ENCODE peak calls at places on chromosomes 16 and 17, in eight cellular contexts. One of them, this sample, is unnamed.

GRCh38 chr17:21676281-21677111 is 15.8 kb upstream of the KCNJ18 start:
- DNase-seq in NAMALWA: no peak
- DNase-seq in activated gamma-delta T cell treated with Interleukin-2 at 50 U/mL for 16 hours: no peak
- DNase-seq in RWPE2: peak
- DNase-seq in HT1080: no peak
- DNase-seq in stimulated activated CD4-positive, alpha-beta T cell treated with anti-CD3 and anti-CD28 coated beads, Interleukin-4, amount 100 ng/mL, for 4 hours: no peak
- DNase-seq in kidney glomerular epithelial cell: no peak
- DNase-seq in endodermal cell: no peak
- DNase-seq in this sample: no peak

GRCh38 chr16:89407282-89407924 is 83.0 kb downstream of the ANKRD11 start:
- DNase-seq in endodermal cell: no peak
- DNase-seq in stimulated activated CD4-positive, alpha-beta T cell treated with anti-CD3 and anti-CD28 coated beads, Interleukin-4, amount 100 ng/mL, for 4 hours: no peak
- DNase-seq in kidney glomerular epithelial cell: no peak
- DNase-seq in NAMALWA: no peak
- DNase-seq in activated gamma-delta T cell treated with Interleukin-2 at 50 U/mL for 16 hours: no peak
- DNase-seq in HT1080: no peak
- DNase-seq in RWPE2: no peak
- DNase-seq in this sample: no peak

GRCh38 chr17:69150333-69150732 is 8.6 kb upstream of the ABCA6 start:
- DNase-seq in RWPE2: no peak
- DNase-seq in activated gamma-delta T cell treated with Interleukin-2 at 50 U/mL for 16 hours: no peak
- DNase-seq in NAMALWA: no peak
- DNase-seq in endodermal cell: no peak
- DNase-seq in stimulated activated CD4-positive, alpha-beta T cell treated with anti-CD3 and anti-CD28 coated beads, Interleukin-4, amount 100 ng/mL, for 4 hours: no peak
- DNase-seq in HT1080: no peak
- DNase-seq in kidney glomerular epithelial cell: no peak
- DNase-seq in this sample: no peak

GRCh38 chr16:27330542-27330941 is 16.8 kb downstream of the IL4R start:
- DNase-seq in kidney glomerular epithelial cell: peak
- DNase-seq in RWPE2: no peak
- DNase-seq in activated gamma-delta T cell treated with Interleukin-2 at 50 U/mL for 16 hours: no peak
- DNase-seq in NAMALWA: no peak
- DNase-seq in stimulated activated CD4-positive, alpha-beta T cell treated with anti-CD3 and anti-CD28 coated beads, Interleukin-4, amount 100 ng/mL, for 4 hours: no peak
- DNase-seq in endodermal cell: peak
- DNase-seq in HT1080: no peak
- DNase-seq in this sample: no peak

GRCh38 chr16:67268136-67268579 is 11.2 kb upstream of the PLEKHG4 start:
- DNase-seq in kidney glomerular epithelial cell: peak
- DNase-seq in stimulated activated CD4-positive, alpha-beta T cell treated with anti-CD3 and anti-CD28 coated beads, Interleukin-4, amount 100 ng/mL, for 4 hours: no peak
- DNase-seq in HT1080: peak
- DNase-seq in NAMALWA: no peak
- DNase-seq in activated gamma-delta T cell treated with Interleukin-2 at 50 U/mL for 16 hours: no peak
- DNase-seq in endodermal cell: peak
- DNase-seq in RWPE2: peak
- DNase-seq in this sample: no peak

GRCh38 chr16:5378531-5378930 is 280.9 kb upstream of the EEF2KMT start:
- DNase-seq in HT1080: no peak
- DNase-seq in NAMALWA: no peak
- DNase-seq in RWPE2: no peak
- DNase-seq in stimulated activated CD4-positive, alpha-beta T cell treated with anti-CD3 and anti-CD28 coated beads, Interleukin-4, amount 100 ng/mL, for 4 hours: no peak
- DNase-seq in kidney glomerular epithelial cell: no peak
- DNase-seq in activated gamma-delta T cell treated with Interleukin-2 at 50 U/mL for 16 hours: no peak
- DNase-seq in endodermal cell: no peak
- DNase-seq in this sample: no peak

GRCh38 chr17:51298508-51299371 is 38.4 kb downstream of the UTP18 start:
- DNase-seq in HT1080: no peak
- DNase-seq in activated gamma-delta T cell treated with Interleukin-2 at 50 U/mL for 16 hours: no peak
- DNase-seq in RWPE2: no peak
- DNase-seq in NAMALWA: peak
- DNase-seq in stimulated activated CD4-positive, alpha-beta T cell treated with anti-CD3 and anti-CD28 coated beads, Interleukin-4, amount 100 ng/mL, for 4 hours: no peak
- DNase-seq in kidney glomerular epithelial cell: peak
- DNase-seq in endodermal cell: peak
- DNase-seq in this sample: peak

GRCh38 chr17:58531661-58532554 is 17.5 kb upstream of the MTMR4 start:
- DNase-seq in NAMALWA: peak
- DNase-seq in kidney glomerular epithelial cell: no peak
- DNase-seq in stimulated activated CD4-positive, alpha-beta T cell treated with anti-CD3 and anti-CD28 coated beads, Interleukin-4, amount 100 ng/mL, for 4 hours: peak
- DNase-seq in activated gamma-delta T cell treated with Interleukin-2 at 50 U/mL for 16 hours: peak
- DNase-seq in endodermal cell: peak
- DNase-seq in RWPE2: no peak
- DNase-seq in HT1080: no peak
- DNase-seq in this sample: no peak

GRCh38 chr17:61766520-61766919 is 96.8 kb downstream of the BRIP1 start:
- DNase-seq in HT1080: no peak
- DNase-seq in RWPE2: no peak
- DNase-seq in stimulated activated CD4-positive, alpha-beta T cell treated with anti-CD3 and anti-CD28 coated beads, Interleukin-4, amount 100 ng/mL, for 4 hours: no peak
- DNase-seq in endodermal cell: no peak
- DNase-seq in NAMALWA: no peak
- DNase-seq in kidney glomerular epithelial cell: no peak
- DNase-seq in activated gamma-delta T cell treated with Interleukin-2 at 50 U/mL for 16 hours: no peak
- DNase-seq in this sample: no peak

GRCh38 chr17:45702666-45703266 is 81.4 kb upstream of the CRHR1 start:
- DNase-seq in activated gamma-delta T cell treated with Interleukin-2 at 50 U/mL for 16 hours: no peak
- DNase-seq in RWPE2: no peak
- DNase-seq in NAMALWA: no peak
- DNase-seq in kidney glomerular epithelial cell: peak
- DNase-seq in endodermal cell: peak
- DNase-seq in HT1080: no peak
- DNase-seq in stimulated activated CD4-positive, alpha-beta T cell treated with anti-CD3 and anti-CD28 coated beads, Interleukin-4, amount 100 ng/mL, for 4 hours: no peak
- DNase-seq in this sample: no peak

GRCh38 chr17:57819867-57820266 is 30.0 kb downstream of the MRPS23 start:
- DNase-seq in RWPE2: no peak
- DNase-seq in stimulated activated CD4-positive, alpha-beta T cell treated with anti-CD3 and anti-CD28 coated beads, Interleukin-4, amount 100 ng/mL, for 4 hours: no peak
- DNase-seq in activated gamma-delta T cell treated with Interleukin-2 at 50 U/mL for 16 hours: no peak
- DNase-seq in HT1080: no peak
- DNase-seq in NAMALWA: no peak
- DNase-seq in endodermal cell: peak
- DNase-seq in kidney glomerular epithelial cell: no peak
- DNase-seq in this sample: no peak

GRCh38 chr17:51692917-51693316 is 432.6 kb downstream of the UTP18 start:
- DNase-seq in stimulated activated CD4-positive, alpha-beta T cell treated with anti-CD3 and anti-CD28 coated beads, Interleukin-4, amount 100 ng/mL, for 4 hours: no peak
- DNase-seq in kidney glomerular epithelial cell: no peak
- DNase-seq in NAMALWA: peak
- DNase-seq in RWPE2: no peak
- DNase-seq in HT1080: no peak
- DNase-seq in activated gamma-delta T cell treated with Interleukin-2 at 50 U/mL for 16 hours: no peak
- DNase-seq in endodermal cell: no peak
- DNase-seq in this sample: no peak

GRCh38 chr16:71526111-71526998 is at the start of gene CHST4:
- DNase-seq in kidney glomerular epithelial cell: peak
- DNase-seq in HT1080: peak
- DNase-seq in RWPE2: no peak
- DNase-seq in stimulated activated CD4-positive, alpha-beta T cell treated with anti-CD3 and anti-CD28 coated beads, Interleukin-4, amount 100 ng/mL, for 4 hours: no peak
- DNase-seq in NAMALWA: no peak
- DNase-seq in activated gamma-delta T cell treated with Interleukin-2 at 50 U/mL for 16 hours: no peak
- DNase-seq in endodermal cell: peak
- DNase-seq in this sample: no peak

GRCh38 chr16:10564591-10564990 is 15.8 kb downstream of the EMP2 start:
- DNase-seq in NAMALWA: no peak
- DNase-seq in kidney glomerular epithelial cell: no peak
- DNase-seq in activated gamma-delta T cell treated with Interleukin-2 at 50 U/mL for 16 hours: no peak
- DNase-seq in endodermal cell: no peak
- DNase-seq in HT1080: no peak
- DNase-seq in RWPE2: no peak
- DNase-seq in stimulated activated CD4-positive, alpha-beta T cell treated with anti-CD3 and anti-CD28 coated beads, Interleukin-4, amount 100 ng/mL, for 4 hours: no peak
- DNase-seq in this sample: no peak

GRCh38 chr17:76714822-76715461 is 4.2 kb upstream of the MXRA7 start:
- DNase-seq in stimulated activated CD4-positive, alpha-beta T cell treated with anti-CD3 and anti-CD28 coated beads, Interleukin-4, amount 100 ng/mL, for 4 hours: peak
- DNase-seq in activated gamma-delta T cell treated with Interleukin-2 at 50 U/mL for 16 hours: peak
- DNase-seq in kidney glomerular epithelial cell: peak
- DNase-seq in NAMALWA: peak
- DNase-seq in RWPE2: no peak
- DNase-seq in endodermal cell: peak
- DNase-seq in HT1080: no peak
- DNase-seq in this sample: no peak

GRCh38 chr16:27174798-27175197 is 28.5 kb upstream of the KDM8 start:
- DNase-seq in RWPE2: no peak
- DNase-seq in activated gamma-delta T cell treated with Interleukin-2 at 50 U/mL for 16 hours: no peak
- DNase-seq in NAMALWA: no peak
- DNase-seq in HT1080: peak
- DNase-seq in kidney glomerular epithelial cell: peak
- DNase-seq in endodermal cell: no peak
- DNase-seq in stimulated activated CD4-positive, alpha-beta T cell treated with anti-CD3 and anti-CD28 coated beads, Interleukin-4, amount 100 ng/mL, for 4 hours: no peak
- DNase-seq in this sample: no peak

GRCh38 chr17:1986783-1987451 is 38.2 kb downstream of the RTN4RL1 start:
- DNase-seq in RWPE2: no peak
- DNase-seq in stimulated activated CD4-positive, alpha-beta T cell treated with anti-CD3 and anti-CD28 coated beads, Interleukin-4, amount 100 ng/mL, for 4 hours: no peak
- DNase-seq in HT1080: no peak
- DNase-seq in kidney glomerular epithelial cell: no peak
- DNase-seq in activated gamma-delta T cell treated with Interleukin-2 at 50 U/mL for 16 hours: no peak
- DNase-seq in endodermal cell: no peak
- DNase-seq in NAMALWA: no peak
- DNase-seq in this sample: no peak

GRCh38 chr17:28476076-28476475 is 2.6 kb downstream of the SLC13A2 start:
- DNase-seq in HT1080: no peak
- DNase-seq in kidney glomerular epithelial cell: no peak
- DNase-seq in stimulated activated CD4-positive, alpha-beta T cell treated with anti-CD3 and anti-CD28 coated beads, Interleukin-4, amount 100 ng/mL, for 4 hours: no peak
- DNase-seq in endodermal cell: no peak
- DNase-seq in RWPE2: no peak
- DNase-seq in activated gamma-delta T cell treated with Interleukin-2 at 50 U/mL for 16 hours: no peak
- DNase-seq in NAMALWA: no peak
- DNase-seq in this sample: no peak

GRCh38 chr17:6923385-6923784 is 72.5 kb upstream of the ALOX12 start:
- DNase-seq in endodermal cell: no peak
- DNase-seq in activated gamma-delta T cell treated with Interleukin-2 at 50 U/mL for 16 hours: no peak
- DNase-seq in RWPE2: no peak
- DNase-seq in NAMALWA: no peak
- DNase-seq in HT1080: no peak
- DNase-seq in stimulated activated CD4-positive, alpha-beta T cell treated with anti-CD3 and anti-CD28 coated beads, Interleukin-4, amount 100 ng/mL, for 4 hours: no peak
- DNase-seq in kidney glomerular epithelial cell: no peak
- DNase-seq in this sample: no peak

GRCh38 chr17:38341035-38341721 is 2.6 kb downstream of the GPR179 start:
- DNase-seq in activated gamma-delta T cell treated with Interleukin-2 at 50 U/mL for 16 hours: no peak
- DNase-seq in stimulated activated CD4-positive, alpha-beta T cell treated with anti-CD3 and anti-CD28 coated beads, Interleukin-4, amount 100 ng/mL, for 4 hours: no peak
- DNase-seq in HT1080: peak
- DNase-seq in endodermal cell: peak
- DNase-seq in NAMALWA: no peak
- DNase-seq in kidney glomerular epithelial cell: no peak
- DNase-seq in RWPE2: no peak
- DNase-seq in this sample: no peak

GRCh38 chr17:51860934-51861561 is 297.5 kb downstream of the CA10 start:
- DNase-seq in HT1080: peak
- DNase-seq in RWPE2: no peak
- DNase-seq in NAMALWA: peak
- DNase-seq in endodermal cell: peak
- DNase-seq in stimulated activated CD4-positive, alpha-beta T cell treated with anti-CD3 and anti-CD28 coated beads, Interleukin-4, amount 100 ng/mL, for 4 hours: no peak
- DNase-seq in activated gamma-delta T cell treated with Interleukin-2 at 50 U/mL for 16 hours: no peak
- DNase-seq in kidney glomerular epithelial cell: peak
- DNase-seq in this sample: peak

GRCh38 chr17:78934681-78935418 is 9.7 kb upstream of the TIMP2 start:
- DNase-seq in activated gamma-delta T cell treated with Interleukin-2 at 50 U/mL for 16 hours: no peak
- DNase-seq in kidney glomerular epithelial cell: peak
- DNase-seq in NAMALWA: no peak
- DNase-seq in stimulated activated CD4-positive, alpha-beta T cell treated with anti-CD3 and anti-CD28 coated beads, Interleukin-4, amount 100 ng/mL, for 4 hours: no peak
- DNase-seq in RWPE2: no peak
- DNase-seq in HT1080: peak
- DNase-seq in endodermal cell: no peak
- DNase-seq in this sample: no peak

GRCh38 chr17:66469890-66470289 is 167.5 kb downstream of the PRKCA start:
- DNase-seq in HT1080: no peak
- DNase-seq in NAMALWA: peak
- DNase-seq in kidney glomerular epithelial cell: no peak
- DNase-seq in stimulated activated CD4-positive, alpha-beta T cell treated with anti-CD3 and anti-CD28 coated beads, Interleukin-4, amount 100 ng/mL, for 4 hours: no peak
- DNase-seq in endodermal cell: no peak
- DNase-seq in RWPE2: no peak
- DNase-seq in activated gamma-delta T cell treated with Interleukin-2 at 50 U/mL for 16 hours: no peak
- DNase-seq in this sample: no peak

GRCh38 chr16:84709609-84710008 is 9.8 kb downstream of the USP10 start:
- DNase-seq in NAMALWA: no peak
- DNase-seq in RWPE2: no peak
- DNase-seq in activated gamma-delta T cell treated with Interleukin-2 at 50 U/mL for 16 hours: no peak
- DNase-seq in stimulated activated CD4-positive, alpha-beta T cell treated with anti-CD3 and anti-CD28 coated beads, Interleukin-4, amount 100 ng/mL, for 4 hours: no peak
- DNase-seq in endodermal cell: no peak
- DNase-seq in HT1080: no peak
- DNase-seq in kidney glomerular epithelial cell: no peak
- DNase-seq in this sample: no peak

GRCh38 chr16:4868573-4868972 is 21.3 kb downstream of the UBN1 start:
- DNase-seq in stimulated activated CD4-positive, alpha-beta T cell treated with anti-CD3 and anti-CD28 coated beads, Interleukin-4, amount 100 ng/mL, for 4 hours: no peak
- DNase-seq in activated gamma-delta T cell treated with Interleukin-2 at 50 U/mL for 16 hours: no peak
- DNase-seq in HT1080: no peak
- DNase-seq in endodermal cell: no peak
- DNase-seq in NAMALWA: no peak
- DNase-seq in RWPE2: no peak
- DNase-seq in kidney glomerular epithelial cell: no peak
- DNase-seq in this sample: no peak